ENCODE peak calls at places on chromosome 4, in ten cellular contexts. N, D, B, E, I, A, C, G, J and O are unnamed samples.

GRCh38 chr4:127224556-127224955 is 408.2 kb upstream of the INTU start:
- DNase-seq in N (no peak), D (no peak), B (no peak), E (no peak), I (no peak), A (no peak), C (no peak), G (no peak), J (no peak), O (no peak)

GRCh38 chr4:163191999-163192398 is 25.3 kb upstream of the NAF1 start:
- DNase-seq in N (no peak), D (no peak), B (no peak), E (no peak), I (no peak), A (no peak), C (peak; percentile 11), G (no peak), J (no peak), O (no peak)

GRCh38 chr4:84503495-84504437 is 4.7 kb upstream of the NKX6-1 start:
- DNase-seq in N (no peak), D (peak; percentile 59), B (no peak), E (no peak), I (peak; percentile 59), A (peak; percentile 90), C (peak; percentile 63), G (peak; percentile 84), J (no peak), O (peak; percentile 33)

GRCh38 chr4:53598901-53599300 is 7.6 kb upstream of the LNX1 start:
- DNase-seq in N (no peak), D (no peak), B (no peak), E (no peak), I (no peak), A (no peak), C (no peak), G (no peak), J (no peak), O (no peak)

GRCh38 chr4:170529760-170530440 is 440.1 kb upstream of the AADAT start:
- DNase-seq in N (no peak), D (no peak), B (no peak), E (no peak), I (no peak), A (no peak), C (no peak), G (no peak), J (no peak), O (no peak)

GRCh38 chr4:155703486-155704227 is 37.0 kb downstream of the GUCY1A1 start:
- DNase-seq in N (no peak), D (peak; percentile 12), B (no peak), E (no peak), I (no peak), A (no peak), C (no peak), G (no peak), J (no peak), O (no peak)

GRCh38 chr4:69025191-69025998 is 70.9 kb upstream of the UGT2B7 start:
- DNase-seq in N (no peak), D (no peak), B (no peak), E (peak; percentile 9), I (peak; percentile 15), A (peak; percentile 46), C (peak; percentile 1), G (peak; percentile 54), J (no peak), O (no peak)

GRCh38 chr4:151694819-151695730 is 65.7 kb downstream of the GATB start:
- DNase-seq in N (no peak), D (no peak), B (no peak), E (no peak), I (no peak), A (peak; percentile 83), C (no peak), G (no peak), J (no peak), O (no peak)

GRCh38 chr4:6935961-6936360 is 26.3 kb downstream of the TBC1D14 start:
- DNase-seq in N (no peak), D (no peak), B (no peak), E (no peak), I (no peak), A (no peak), C (no peak), G (no peak), J (no peak), O (no peak)

GRCh38 chr4:153541426-153542096 is 75.4 kb downstream of the TMEM131L start:
- DNase-seq in N (no peak), D (no peak), B (no peak), E (no peak), I (no peak), A (no peak), C (no peak), G (no peak), J (no peak), O (no peak)

GRCh38 chr4:85381968-85382367 is 93.0 kb upstream of the ARHGAP24 start:
- DNase-seq in N (no peak), D (no peak), B (no peak), E (no peak), I (no peak), A (no peak), C (no peak), G (no peak), J (no peak), O (no peak)

GRCh38 chr4:38781854-38782261 is 932 bp downstream of the TLR10 start:
- DNase-seq in N (no peak), D (no peak), B (no peak), E (no peak), I (no peak), A (no peak), C (peak; percentile 75), G (no peak), J (no peak), O (no peak)

GRCh38 chr4:165628572-165628971 is 244.5 kb upstream of the TLL1 start:
- DNase-seq in N (no peak), D (no peak), B (no peak), E (no peak), I (no peak), A (no peak), C (no peak), G (no peak), J (no peak), O (no peak)

GRCh38 chr4:130422255-130422654 is 1326.3 kb downstream of the C4orf33 start:
- DNase-seq in N (no peak), D (no peak), B (no peak), E (no peak), I (no peak), A (no peak), C (peak; percentile 42), G (peak; percentile 90), J (no peak), O (no peak)

GRCh38 chr4:121049072-121049599 is 23.2 kb downstream of the NDNF start:
- DNase-seq in N (no peak), D (no peak), B (no peak), E (no peak), I (no peak), A (no peak), C (no peak), G (no peak), J (no peak), O (no peak)

GRCh38 chr4:73872331-73873108 is 3.3 kb downstream of the CXCL1 start:
- DNase-seq in N (no peak), D (no peak), B (no peak), E (no peak), I (no peak), A (no peak), C (no peak), G (peak; percentile 93), J (no peak), O (no peak)

GRCh38 chr4:164212134-164212533 is 541.8 kb upstream of the SMIM31 start:
- DNase-seq in N (no peak), D (no peak), B (no peak), E (no peak), I (no peak), A (no peak), C (no peak), G (no peak), J (no peak), O (no peak)

GRCh38 chr4:77817304-77818076 is 1.7 kb downstream of the CNOT6L start:
- DNase-seq in N (no peak), D (peak; percentile 22), B (no peak), E (no peak), I (no peak), A (no peak), C (peak; percentile 73), G (no peak), J (no peak), O (no peak)

GRCh38 chr4:47065099-47065498 is 33.7 kb downstream of the GABRB1 start:
- DNase-seq in N (no peak), D (no peak), B (peak; percentile 13), E (no peak), I (no peak), A (no peak), C (no peak), G (no peak), J (no peak), O (no peak)

GRCh38 chr4:124953059-124953850 is 240.7 kb upstream of the ANKRD50 start:
- DNase-seq in N (no peak), D (no peak), B (no peak), E (no peak), I (no peak), A (no peak), C (no peak), G (no peak), J (no peak), O (no peak)

GRCh38 chr4:36280555-36280954 is 861 bp upstream of the DTHD1 start:
- DNase-seq in N (no peak), D (no peak), B (no peak), E (no peak), I (no peak), A (peak; percentile 67), C (no peak), G (no peak), J (no peak), O (peak; percentile 36)

GRCh38 chr4:88226143-88226542 is 58.2 kb downstream of the PPM1K start:
- DNase-seq in N (no peak), D (no peak), B (no peak), E (no peak), I (no peak), A (no peak), C (no peak), G (no peak), J (no peak), O (no peak)

GRCh38 chr4:147582386-147583077 is 34.7 kb upstream of the TMEM184C start:
- DNase-seq in N (no peak), D (no peak), B (no peak), E (no peak), I (no peak), A (no peak), C (no peak), G (no peak), J (no peak), O (no peak)

GRCh38 chr4:152356428-152357034 is 179.4 kb downstream of the FBXW7 start:
- DNase-seq in N (no peak), D (no peak), B (no peak), E (no peak), I (no peak), A (no peak), C (no peak), G (no peak), J (no peak), O (no peak)

GRCh38 chr4:153113061-153113837 is 91.0 kb upstream of the TRIM2 start:
- DNase-seq in N (no peak), D (no peak), B (no peak), E (no peak), I (no peak), A (no peak), C (no peak), G (no peak), J (no peak), O (no peak)

GRCh38 chr4:7192252-7193039 is at the start of gene SORCS2:
- DNase-seq in N (no peak), D (peak; percentile 50), B (no peak), E (peak; percentile 59), I (peak; percentile 85), A (peak; percentile 90), C (no peak), G (peak; percentile 34), J (no peak), O (no peak)

GRCh38 chr4:74364649-74365491 is at the start of gene EREG:
- DNase-seq in N (peak; percentile 13), D (peak; percentile 62), B (no peak), E (peak; percentile 20), I (peak; percentile 54), A (peak; percentile 62), C (no peak), G (no peak), J (no peak), O (no peak)

GRCh38 chr4:186260117-186260503 is 5.9 kb upstream of the F11 start:
- DNase-seq in N (no peak), D (no peak), B (no peak), E (no peak), I (no peak), A (no peak), C (no peak), G (no peak), J (no peak), O (no peak)